ENCODE peak calls at places on chromosome 5, in seven cellular contexts. One of them, this sample, is unnamed.
A peak's percentile ranks its signal among the peaks of the same experiment; 100 is the strongest.

GRCh38 chr5:59093329-59093728 is 510.5 kb downstream of the RAB3C start:
- DNase-seq in right lobe of liver: no peak
- DNase-seq in body of pancreas: no peak
- DNase-seq in tibial nerve: no peak
- DNase-seq in transverse colon: no peak
- DNase-seq in spleen: no peak
- DNase-seq in HCT116: no peak
- DNase-seq in this sample: no peak

GRCh38 chr5:95262933-95263660 is 21.8 kb downstream of the MCTP1 start:
- DNase-seq in right lobe of liver: no peak
- DNase-seq in HCT116: no peak
- DNase-seq in tibial nerve: no peak
- DNase-seq in spleen: no peak
- DNase-seq in transverse colon: no peak
- DNase-seq in body of pancreas: no peak
- DNase-seq in this sample: no peak

GRCh38 chr5:162209005-162209605 is 141.5 kb downstream of the GABRG2 start:
- DNase-seq in body of pancreas: peak; percentile 55
- DNase-seq in spleen: no peak
- DNase-seq in tibial nerve: no peak
- DNase-seq in HCT116: peak; percentile 24
- DNase-seq in transverse colon: peak; percentile 47
- DNase-seq in right lobe of liver: no peak
- DNase-seq in this sample: peak; percentile 14

GRCh38 chr5:154442801-154443200 is 3.0 kb upstream of the SAP30L start:
- DNase-seq in HCT116: no peak
- DNase-seq in spleen: no peak
- DNase-seq in right lobe of liver: no peak
- DNase-seq in body of pancreas: no peak
- DNase-seq in transverse colon: no peak
- DNase-seq in tibial nerve: no peak
- DNase-seq in this sample: no peak

GRCh38 chr5:154937186-154937717 is 759 bp downstream of the GEMIN5 start:
- DNase-seq in right lobe of liver: no peak
- DNase-seq in tibial nerve: no peak
- DNase-seq in body of pancreas: no peak
- DNase-seq in spleen: no peak
- DNase-seq in HCT116: no peak
- DNase-seq in transverse colon: no peak
- DNase-seq in this sample: no peak

GRCh38 chr5:178625679-178626483 is 969 bp downstream of the CLK4 start:
- DNase-seq in right lobe of liver: no peak
- DNase-seq in tibial nerve: no peak
- DNase-seq in transverse colon: no peak
- DNase-seq in spleen: no peak
- DNase-seq in HCT116: no peak
- DNase-seq in body of pancreas: no peak
- DNase-seq in this sample: no peak

GRCh38 chr5:163248856-163249255 is 188.5 kb upstream of the CCNG1 start:
- DNase-seq in spleen: no peak
- DNase-seq in tibial nerve: no peak
- DNase-seq in HCT116: no peak
- DNase-seq in right lobe of liver: no peak
- DNase-seq in transverse colon: no peak
- DNase-seq in body of pancreas: no peak
- DNase-seq in this sample: no peak

GRCh38 chr5:40124367-40124766 is 555.3 kb upstream of the PTGER4 start:
- DNase-seq in tibial nerve: no peak
- DNase-seq in spleen: no peak
- DNase-seq in HCT116: peak; percentile 27
- DNase-seq in right lobe of liver: no peak
- DNase-seq in transverse colon: no peak
- DNase-seq in body of pancreas: no peak
- DNase-seq in this sample: no peak

GRCh38 chr5:180649297-180650039 is at the start of gene FLT4:
- DNase-seq in body of pancreas: no peak
- DNase-seq in spleen: no peak
- DNase-seq in HCT116: no peak
- DNase-seq in right lobe of liver: peak; percentile 54
- DNase-seq in tibial nerve: no peak
- DNase-seq in transverse colon: no peak
- DNase-seq in this sample: no peak

GRCh38 chr5:132426525-132427138 is 57.1 kb downstream of the SLC22A5 start:
- DNase-seq in spleen: peak; percentile 95
- DNase-seq in HCT116: no peak
- DNase-seq in transverse colon: peak; percentile 86
- DNase-seq in right lobe of liver: peak; percentile 79
- DNase-seq in tibial nerve: peak; percentile 46
- DNase-seq in body of pancreas: peak; percentile 83
- DNase-seq in this sample: peak; percentile 86

GRCh38 chr5:160837211-160837610 is 14.8 kb downstream of the ATP10B start:
- DNase-seq in HCT116: no peak
- DNase-seq in transverse colon: no peak
- DNase-seq in right lobe of liver: no peak
- DNase-seq in tibial nerve: no peak
- DNase-seq in spleen: no peak
- DNase-seq in body of pancreas: peak; percentile 9
- DNase-seq in this sample: no peak

GRCh38 chr5:170070556-170071412 is 34.9 kb upstream of the FOXI1 start:
- DNase-seq in right lobe of liver: no peak
- DNase-seq in spleen: no peak
- DNase-seq in HCT116: peak; percentile 16
- DNase-seq in body of pancreas: peak; percentile 7
- DNase-seq in tibial nerve: no peak
- DNase-seq in transverse colon: no peak
- DNase-seq in this sample: peak; percentile 34

GRCh38 chr5:121675932-121676331 is 175.8 kb upstream of the FTMT start:
- DNase-seq in body of pancreas: no peak
- DNase-seq in spleen: no peak
- DNase-seq in right lobe of liver: no peak
- DNase-seq in tibial nerve: no peak
- DNase-seq in transverse colon: no peak
- DNase-seq in HCT116: no peak
- DNase-seq in this sample: no peak

GRCh38 chr5:66661149-66661548 is 65.0 kb downstream of the MAST4 start:
- DNase-seq in HCT116: no peak
- DNase-seq in tibial nerve: no peak
- DNase-seq in transverse colon: peak; percentile 32
- DNase-seq in right lobe of liver: no peak
- DNase-seq in spleen: no peak
- DNase-seq in body of pancreas: peak; percentile 38
- DNase-seq in this sample: no peak

GRCh38 chr5:177515580-177515979 is 1.2 kb downstream of the DDX41 start:
- DNase-seq in transverse colon: no peak
- DNase-seq in spleen: no peak
- DNase-seq in tibial nerve: no peak
- DNase-seq in body of pancreas: no peak
- DNase-seq in right lobe of liver: no peak
- DNase-seq in HCT116: no peak
- DNase-seq in this sample: no peak

GRCh38 chr5:8907168-8907868 is 638.6 kb downstream of the SEMA5A start:
- DNase-seq in spleen: no peak
- DNase-seq in right lobe of liver: no peak
- DNase-seq in body of pancreas: no peak
- DNase-seq in HCT116: no peak
- DNase-seq in transverse colon: no peak
- DNase-seq in tibial nerve: no peak
- DNase-seq in this sample: peak; percentile 12

GRCh38 chr5:83354958-83355357 is 116.6 kb upstream of the VCAN start:
- DNase-seq in body of pancreas: no peak
- DNase-seq in tibial nerve: no peak
- DNase-seq in HCT116: no peak
- DNase-seq in spleen: no peak
- DNase-seq in right lobe of liver: no peak
- DNase-seq in transverse colon: no peak
- DNase-seq in this sample: no peak

GRCh38 chr5:180171568-180172094 is 37.4 kb downstream of the RASGEF1C start:
- DNase-seq in HCT116: no peak
- DNase-seq in right lobe of liver: no peak
- DNase-seq in tibial nerve: no peak
- DNase-seq in transverse colon: no peak
- DNase-seq in body of pancreas: no peak
- DNase-seq in spleen: no peak
- DNase-seq in this sample: no peak

GRCh38 chr5:151223447-151224264 is at the start of gene CCDC69:
- DNase-seq in spleen: peak; percentile 93
- DNase-seq in right lobe of liver: peak; percentile 90
- DNase-seq in HCT116: peak; percentile 53
- DNase-seq in body of pancreas: peak; percentile 82
- DNase-seq in tibial nerve: peak; percentile 57
- DNase-seq in transverse colon: peak; percentile 81
- DNase-seq in this sample: peak; percentile 75
- TF ChIP-seq POLR2A in spleen: no peak
- TF ChIP-seq POLR2A in right lobe of liver: peak; percentile 78
- TF ChIP-seq POLR2A in HCT116: no peak
- TF ChIP-seq POLR2A in body of pancreas: peak; percentile 76
- TF ChIP-seq POLR2A in tibial nerve: peak; percentile 73
- TF ChIP-seq POLR2A in transverse colon: peak; percentile 70
- TF ChIP-seq POLR2A in this sample: peak; percentile 45

DNA sequence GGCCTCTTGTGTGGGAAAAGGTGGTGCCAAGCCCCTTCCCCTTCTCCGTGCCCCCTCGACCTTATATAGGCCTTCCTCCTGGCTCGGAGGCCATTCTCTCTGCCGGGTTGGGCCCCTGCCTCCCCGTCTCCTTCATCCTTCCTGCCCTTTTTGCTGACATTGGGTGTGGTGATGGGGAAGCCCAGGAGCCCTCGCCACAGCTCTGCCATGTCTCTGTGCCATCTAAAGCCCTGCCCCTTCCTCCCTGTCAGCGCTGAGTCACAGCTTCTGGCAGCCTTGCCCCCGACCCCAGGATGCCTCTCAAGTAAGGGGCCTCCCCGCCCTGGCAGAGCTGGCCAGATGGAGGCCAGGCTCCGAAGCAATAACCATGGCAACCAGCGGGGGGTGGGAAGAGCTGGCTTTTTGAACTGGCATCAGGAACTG is 30.4 kb downstream of the JADE2 start:
- DNase-seq in body of pancreas: peak; percentile 55
- DNase-seq in tibial nerve: no peak
- DNase-seq in spleen: peak; percentile 92
- DNase-seq in HCT116: peak; percentile 33
- DNase-seq in right lobe of liver: no peak
- DNase-seq in transverse colon: peak; percentile 39
- DNase-seq in this sample: peak; percentile 93
- TF ChIP-seq POLR2A in body of pancreas: no peak
- TF ChIP-seq POLR2A in tibial nerve: no peak
- TF ChIP-seq POLR2A in spleen: no peak
- TF ChIP-seq POLR2A in HCT116: no peak
- TF ChIP-seq POLR2A in right lobe of liver: no peak
- TF ChIP-seq POLR2A in transverse colon: no peak
- TF ChIP-seq POLR2A in this sample: no peak

GRCh38 chr5:72107874-72108199 is 562 bp downstream of the MAP1B start:
- DNase-seq in HCT116: no peak
- DNase-seq in tibial nerve: no peak
- DNase-seq in transverse colon: no peak
- DNase-seq in spleen: no peak
- DNase-seq in right lobe of liver: no peak
- DNase-seq in body of pancreas: no peak
- DNase-seq in this sample: no peak

GRCh38 chr5:72109051-72109411 is 1.8 kb downstream of the MAP1B start:
- DNase-seq in right lobe of liver: no peak
- DNase-seq in transverse colon: no peak
- DNase-seq in HCT116: no peak
- DNase-seq in tibial nerve: no peak
- DNase-seq in body of pancreas: no peak
- DNase-seq in spleen: no peak
- DNase-seq in this sample: no peak

GRCh38 chr5:72109625-72110024 is 2.4 kb downstream of the MAP1B start:
- DNase-seq in HCT116: no peak
- DNase-seq in right lobe of liver: no peak
- DNase-seq in spleen: no peak
- DNase-seq in tibial nerve: no peak
- DNase-seq in transverse colon: no peak
- DNase-seq in body of pancreas: no peak
- DNase-seq in this sample: no peak

GRCh38 chr5:72108200-72109050 is 1.1 kb downstream of the MAP1B start:
- DNase-seq in spleen: peak; percentile 77
- DNase-seq in transverse colon: peak; percentile 36
- DNase-seq in tibial nerve: peak; percentile 79
- DNase-seq in HCT116: no peak
- DNase-seq in body of pancreas: peak; percentile 50
- DNase-seq in right lobe of liver: peak; percentile 58
- DNase-seq in this sample: peak; percentile 63

DNA sequence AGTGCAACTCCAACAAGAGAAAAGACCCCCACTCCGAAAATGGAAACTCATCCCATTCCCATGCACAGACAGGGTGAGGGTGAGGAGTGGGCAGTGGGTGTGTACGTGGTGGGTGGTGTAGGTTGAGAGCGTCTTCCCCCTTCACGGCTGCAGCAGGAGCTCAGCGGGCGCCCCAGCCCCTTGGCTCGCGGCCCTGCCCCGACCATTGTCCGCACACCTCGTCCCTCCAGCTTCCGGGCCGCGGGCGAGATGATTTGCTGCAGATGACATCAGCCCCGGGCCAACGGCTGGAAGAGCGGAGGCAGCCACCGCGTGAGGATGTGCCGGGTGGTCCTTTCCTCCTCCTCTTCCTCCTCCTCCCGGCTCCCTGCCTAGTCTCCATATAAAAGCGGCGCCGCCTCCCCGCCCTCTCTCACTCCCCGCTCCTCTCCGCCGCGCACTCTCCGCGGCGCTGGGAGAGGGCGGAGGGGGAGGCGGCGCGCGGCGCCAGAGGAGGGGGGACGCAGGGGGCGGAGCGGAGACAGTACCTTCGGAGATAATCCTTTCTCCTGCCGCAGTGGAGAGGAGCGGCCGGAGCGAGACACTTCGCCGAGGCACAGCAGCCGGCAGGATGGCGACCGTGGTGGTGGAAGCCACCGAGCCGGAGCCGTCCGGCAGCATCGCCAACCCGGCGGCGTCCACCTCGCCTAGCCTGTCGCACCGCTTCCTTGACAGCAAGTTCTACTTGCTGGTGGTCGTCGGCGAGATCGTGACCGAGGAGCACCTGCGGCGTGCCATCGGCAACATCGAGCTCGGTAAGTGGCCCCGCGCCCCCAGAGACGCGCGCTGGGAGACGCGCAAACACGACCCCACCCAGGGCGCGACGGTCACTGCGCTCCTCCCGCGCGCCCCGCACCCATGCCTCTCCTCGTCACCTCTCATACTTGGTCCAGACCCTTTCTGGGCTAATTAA is at the start of gene MAP1B:
- DNase-seq in right lobe of liver: no peak
- DNase-seq in HCT116: no peak
- DNase-seq in spleen: peak; percentile 75
- DNase-seq in transverse colon: no peak
- DNase-seq in body of pancreas: peak; percentile 34
- DNase-seq in tibial nerve: peak; percentile 40
- DNase-seq in this sample: peak; percentile 69
- TF ChIP-seq POLR2A in right lobe of liver: no peak
- TF ChIP-seq POLR2A in HCT116: peak; percentile 20
- TF ChIP-seq POLR2A in spleen: no peak
- TF ChIP-seq POLR2A in transverse colon: no peak
- TF ChIP-seq POLR2A in body of pancreas: no peak
- TF ChIP-seq POLR2A in tibial nerve: peak; percentile 49
- TF ChIP-seq POLR2A in this sample: peak; percentile 92

DNA sequence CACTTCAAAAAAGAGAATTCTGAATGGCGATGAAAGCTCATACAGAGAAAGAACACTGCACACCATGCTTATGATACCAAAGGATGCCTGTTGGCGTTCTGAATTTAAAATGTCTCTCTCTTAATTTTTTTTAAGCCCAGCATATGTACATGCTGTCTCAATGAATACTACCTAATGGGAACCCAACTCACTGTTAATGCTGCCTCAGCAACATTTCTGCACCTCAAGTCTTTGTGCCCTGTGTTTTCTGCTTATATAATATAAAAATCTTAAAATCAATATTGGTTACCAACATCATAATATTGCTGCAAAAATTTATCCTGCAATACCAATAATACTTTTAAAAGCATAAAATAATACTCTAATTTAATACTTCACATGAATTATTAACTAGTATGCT is 44.1 kb upstream of the POU5F2 start:
- DNase-seq in transverse colon: no peak
- DNase-seq in body of pancreas: no peak
- DNase-seq in tibial nerve: no peak
- DNase-seq in spleen: no peak
- DNase-seq in HCT116: no peak
- DNase-seq in right lobe of liver: no peak
- DNase-seq in this sample: no peak
- TF ChIP-seq POLR2A in transverse colon: no peak
- TF ChIP-seq POLR2A in body of pancreas: no peak
- TF ChIP-seq POLR2A in tibial nerve: no peak
- TF ChIP-seq POLR2A in spleen: no peak
- TF ChIP-seq POLR2A in HCT116: no peak
- TF ChIP-seq POLR2A in right lobe of liver: no peak
- TF ChIP-seq POLR2A in this sample: no peak

This sample was measured in H54.